ENCODE peak calls at places on chromosomes 11 and 22, in six cellular contexts. L, J, Q, T, W and V are unnamed samples.

GRCh38 chr11:68328374-68329091 is 16.1 kb downstream of the LRP5 start:
- DNase-seq in L (no peak), J (no peak), Q (peak; percentile 10), T (no peak), W (no peak), V (no peak)

GRCh38 chr11:17734986-17735822 is 623 bp downstream of the KCNC1 start:
- DNase-seq in L (peak; percentile 44), J (peak; percentile 73), Q (no peak), T (no peak), W (peak; percentile 68), V (peak; percentile 73)

GRCh38 chr11:57301711-57302423 is 22.9 kb downstream of the TNKS1BP1 start:
- DNase-seq in L (no peak), J (no peak), Q (no peak), T (no peak), W (no peak), V (no peak)

GRCh38 chr22:47249370-47249928 is 487.0 kb downstream of the TBC1D22A start:
- DNase-seq in L (no peak), J (no peak), Q (no peak), T (no peak), W (no peak), V (no peak)

GRCh38 chr11:60810151-60810550 is 25.0 kb downstream of the MS4A10 start:
- DNase-seq in L (no peak), J (no peak), Q (no peak), T (no peak), W (no peak), V (no peak)

GRCh38 chr11:120420572-120420971 is 84.4 kb downstream of the ARHGEF12 start:
- DNase-seq in L (no peak), J (no peak), Q (no peak), T (no peak), W (no peak), V (no peak)

GRCh38 chr11:17744151-17744940 is 9.8 kb downstream of the KCNC1 start:
- DNase-seq in L (no peak), J (peak; percentile 66), Q (no peak), T (no peak), W (no peak), V (no peak)

GRCh38 chr11:120516461-120517389 is 5.2 kb downstream of the GRIK4 start:
- DNase-seq in L (no peak), J (no peak), Q (no peak), T (no peak), W (no peak), V (peak; percentile 48)

GRCh38 chr11:123206671-123207421 is 11.8 kb upstream of the CLMP start:
- DNase-seq in L (no peak), J (no peak), Q (no peak), T (no peak), W (no peak), V (peak; percentile 65)

GRCh38 chr22:22195265-22196017 is 49.1 kb upstream of the VPREB1 start:
- DNase-seq in L (peak; percentile 75), J (peak; percentile 75), Q (peak; percentile 99), T (peak; percentile 64), W (peak; percentile 74), V (peak; percentile 88)

GRCh38 chr11:129680907-129681306 is 134.7 kb upstream of the TMEM45B start:
- DNase-seq in L (no peak), J (no peak), Q (no peak), T (no peak), W (no peak), V (no peak)

GRCh38 chr11:30631148-30631547 is 45.0 kb upstream of the MPPED2 start:
- DNase-seq in L (no peak), J (no peak), Q (no peak), T (no peak), W (no peak), V (no peak)

GRCh38 chr22:19173047-19174035 is 5.2 kb downstream of the SLC25A1 start:
- DNase-seq in L (no peak), J (no peak), Q (peak; percentile 49), T (no peak), W (no peak), V (no peak)

GRCh38 chr11:67275606-67276409 is 9.5 kb downstream of the GRK2 start:
- DNase-seq in L (no peak), J (no peak), Q (peak; percentile 56), T (no peak), W (no peak), V (no peak)

GRCh38 chr11:35618497-35619029 is 303 bp downstream of the FJX1 start:
- DNase-seq in L (no peak), J (peak; percentile 63), Q (no peak), T (no peak), W (peak; percentile 55), V (peak; percentile 42)

GRCh38 chr11:68039526-68040086 is 781 bp downstream of the TCIRG1 start:
- DNase-seq in L (no peak), J (peak; percentile 40), Q (peak; percentile 20), T (no peak), W (peak; percentile 37), V (no peak)

GRCh38 chr22:20268350-20269012 is 363 bp upstream of the RTN4R start:
- DNase-seq in L (peak; percentile 44), J (peak; percentile 61), Q (peak; percentile 58), T (no peak), W (peak; percentile 44), V (peak; percentile 86)

GRCh38 chr11:28289444-28289843 is 181.3 kb downstream of the METTL15 start:
- DNase-seq in L (no peak), J (no peak), Q (no peak), T (no peak), W (no peak), V (no peak)

GRCh38 chr22:20761536-20761935 is 12.4 kb upstream of the SERPIND1 start:
- DNase-seq in L (no peak), J (peak; percentile 59), Q (no peak), T (no peak), W (no peak), V (no peak)

GRCh38 chr11:18457435-18457834 is 1.8 kb downstream of the LDHAL6A start:
- DNase-seq in L (peak; percentile 13), J (peak; percentile 32), Q (no peak), T (no peak), W (peak; percentile 11), V (peak; percentile 66)

GRCh38 chr22:29463487-29464088 is 16.4 kb upstream of the NEFH start:
- DNase-seq in L (no peak), J (no peak), Q (no peak), T (no peak), W (no peak), V (no peak)

GRCh38 chr11:103624708-103625623 is 411.5 kb upstream of the DDI1 start:
- DNase-seq in L (peak; percentile 97), J (peak; percentile 99), Q (no peak), T (no peak), W (peak; percentile 69), V (no peak)

GRCh38 chr11:9276571-9276970 is 11.4 kb upstream of the DENND5A start:
- DNase-seq in L (peak; percentile 62), J (peak; percentile 34), Q (peak; percentile 33), T (no peak), W (no peak), V (no peak)

GRCh38 chr11:65869643-65870306 is 2.8 kb downstream of the EFEMP2 start:
- DNase-seq in L (no peak), J (no peak), Q (no peak), T (no peak), W (no peak), V (no peak)

GRCh38 chr11:108669711-108670110 is 4.8 kb downstream of the DDX10 start:
- DNase-seq in L (no peak), J (peak; percentile 53), Q (no peak), T (no peak), W (no peak), V (peak; percentile 47)

GRCh38 chr11:38089728-38090127 is 1491.7 kb upstream of the RAG2 start:
- DNase-seq in L (peak; percentile 0), J (no peak), Q (no peak), T (no peak), W (peak; percentile 13), V (peak; percentile 72)

GRCh38 chr11:20075627-20076026 is 84.6 kb downstream of the DBX1 start:
- DNase-seq in L (no peak), J (no peak), Q (no peak), T (no peak), W (no peak), V (no peak)

GRCh38 chr11:33721291-33721840 is 14.9 kb downstream of the CD59 start:
- DNase-seq in L (no peak), J (peak; percentile 85), Q (no peak), T (no peak), W (no peak), V (no peak)

GRCh38 chr11:112962854-112963367 is 1.7 kb downstream of the NCAM1 start:
- DNase-seq in L (no peak), J (no peak), Q (no peak), T (no peak), W (no peak), V (no peak)

GRCh38 chr22:39735776-39736175 is 157.8 kb downstream of the ENTHD1 start:
- DNase-seq in L (no peak), J (no peak), Q (no peak), T (no peak), W (no peak), V (no peak)

GRCh38 chr11:32779131-32779530 is 15.3 kb downstream of the CCDC73 start:
- DNase-seq in L (no peak), J (no peak), Q (peak; percentile 9), T (no peak), W (no peak), V (no peak)

GRCh38 chr22:50729391-50730012 is 8.5 kb upstream of the ACR start:
- DNase-seq in L (no peak), J (no peak), Q (peak; percentile 76), T (no peak), W (no peak), V (no peak)

GRCh38 chr11:110059706-110060430 is 33.3 kb upstream of the ZC3H12C start:
- DNase-seq in L (no peak), J (peak; percentile 65), Q (no peak), T (no peak), W (no peak), V (no peak)

GRCh38 chr22:42889290-42889689 is 32.2 kb upstream of the ARFGAP3 start:
- DNase-seq in L (no peak), J (no peak), Q (no peak), T (no peak), W (no peak), V (no peak)

GRCh38 chr11:75468534-75469340 is 35.7 kb upstream of the KLHL35 start:
- DNase-seq in L (no peak), J (peak; percentile 61), Q (no peak), T (no peak), W (no peak), V (no peak)